ENCODE peak calls at places on chromosomes 6 and 20, in ten cellular contexts. U, X, I, W, R, N, E, S, Y and A are unnamed samples.

GRCh38 chr6:143241110-143241509 is 180.4 kb downstream of the AIG1 start:
- DNase-seq in E (no peak), N (no peak), I (no peak), U (no peak), S (no peak), X (no peak), R (no peak), W (no peak), Y (no peak), A (peak; percentile 75)

GRCh38 chr6:1315201-1315559 is 3.3 kb downstream of the FOXQ1 start:
- DNase-seq in S (no peak), E (no peak), X (no peak), W (no peak), R (no peak), I (no peak), N (no peak), U (no peak), Y (no peak), A (no peak)

GRCh38 chr6:38064431-38064830 is 244.9 kb downstream of the ZFAND3 start:
- DNase-seq in U (no peak), E (no peak), Y (no peak), W (peak; percentile 31), N (no peak), I (no peak), S (no peak), X (no peak), R (no peak), A (no peak)

GRCh38 chr6:100475554-100476325 is 11.0 kb upstream of the SIM1 start:
- DNase-seq in I (no peak), S (peak; percentile 47), R (no peak), X (no peak), W (no peak), U (no peak), E (no peak), N (no peak), Y (no peak), A (peak; percentile 45)

GRCh38 chr6:157552171-157552747 is 171.3 kb downstream of the ZDHHC14 start:
- DNase-seq in E (no peak), X (no peak), S (no peak), R (no peak), W (no peak), I (peak; percentile 83), Y (no peak), N (no peak), U (no peak), A (no peak)

GRCh38 chr6:23446394-23447001 is 679.5 kb upstream of the NRSN1 start:
- DNase-seq in E (peak; percentile 23), X (no peak), N (no peak), S (no peak), W (peak; percentile 55), I (no peak), U (no peak), R (no peak), Y (peak; percentile 82), A (peak; percentile 58)

GRCh38 chr20:49037962-49038387 is 8.1 kb upstream of the CSE1L start:
- DNase-seq in U (no peak), Y (no peak), R (no peak), S (no peak), W (no peak), N (no peak), E (no peak), I (peak; percentile 20), X (no peak), A (no peak)

GRCh38 chr6:31308050-31308844 is 36.4 kb upstream of the HLA-C start:
- DNase-seq in W (no peak), I (peak; percentile 83), N (no peak), R (no peak), U (peak; percentile 90), Y (no peak), X (no peak), E (no peak), S (no peak), A (no peak)

GRCh38 chr20:57582432-57583288 is 21.8 kb downstream of the PCK1 start:
- DNase-seq in I (peak; percentile 72), S (no peak), R (peak; percentile 74), U (peak; percentile 43), E (no peak), N (no peak), X (peak; percentile 60), Y (peak; percentile 94), W (no peak), A (peak; percentile 6)

DNA sequence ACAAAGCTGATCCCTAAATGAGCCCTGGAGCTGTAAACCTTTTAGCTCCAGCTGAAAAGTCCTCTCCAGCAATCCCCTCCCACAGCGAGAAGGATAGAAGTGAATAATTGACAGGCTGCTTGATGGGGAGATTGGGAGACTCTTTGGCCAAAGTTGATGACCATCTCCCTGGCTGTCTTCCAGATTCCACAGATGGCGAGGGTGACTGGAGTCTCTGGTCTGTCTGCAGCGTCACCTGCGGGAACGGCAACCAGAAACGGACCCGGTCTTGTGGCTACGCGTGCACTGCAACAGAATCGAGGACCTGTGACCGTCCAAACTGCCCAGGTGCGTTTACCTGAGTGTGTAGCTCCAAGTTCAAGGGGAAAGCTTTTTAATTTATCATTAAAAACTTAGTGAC is 67.3 kb downstream of the ISM1 start:
- DNase-seq in E (no peak), S (no peak), Y (no peak), R (no peak), N (no peak), W (no peak), U (no peak), I (no peak), X (no peak), A (no peak)
- H3K4me3 ChIP-seq in E (no peak overlapping the region), S (no peak overlapping the region), Y (no peak overlapping the region), R (no peak overlapping the region), N (no peak overlapping the region), W (no peak overlapping the region), U (no peak overlapping the region), I (no peak overlapping the region), X (no peak overlapping the region), A (no peak overlapping the region)

DNA sequence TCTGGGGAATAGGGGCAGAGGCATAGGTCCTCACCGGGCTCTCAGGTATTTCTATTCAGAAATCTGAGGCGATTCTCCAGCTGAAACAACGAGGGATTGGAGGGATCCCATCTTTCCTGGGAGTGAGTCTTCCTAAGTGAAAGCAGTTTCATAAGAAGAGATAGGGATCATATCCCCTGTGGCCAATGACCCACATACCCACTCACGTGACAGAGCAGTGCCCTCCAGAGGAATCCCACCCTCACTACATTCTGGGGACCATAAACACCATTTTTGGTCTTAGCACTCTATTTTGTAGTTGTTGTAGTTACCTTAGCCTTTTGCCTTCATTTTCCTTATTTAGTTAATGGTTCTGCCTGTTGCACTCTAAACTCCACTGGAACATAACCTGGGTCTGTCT is 121.1 kb downstream of the GPR63 start:
- DNase-seq in S (no peak), U (no peak), X (no peak), Y (no peak), W (no peak), I (peak; percentile 71), N (no peak), R (no peak), E (no peak), A (no peak)
- TF ChIP-seq CTCF in S (no peak), U (no peak), X (no peak), Y (no peak), W (no peak), I (peak; percentile 73), N (no peak), R (no peak), E (no peak), A (no peak)

DNA sequence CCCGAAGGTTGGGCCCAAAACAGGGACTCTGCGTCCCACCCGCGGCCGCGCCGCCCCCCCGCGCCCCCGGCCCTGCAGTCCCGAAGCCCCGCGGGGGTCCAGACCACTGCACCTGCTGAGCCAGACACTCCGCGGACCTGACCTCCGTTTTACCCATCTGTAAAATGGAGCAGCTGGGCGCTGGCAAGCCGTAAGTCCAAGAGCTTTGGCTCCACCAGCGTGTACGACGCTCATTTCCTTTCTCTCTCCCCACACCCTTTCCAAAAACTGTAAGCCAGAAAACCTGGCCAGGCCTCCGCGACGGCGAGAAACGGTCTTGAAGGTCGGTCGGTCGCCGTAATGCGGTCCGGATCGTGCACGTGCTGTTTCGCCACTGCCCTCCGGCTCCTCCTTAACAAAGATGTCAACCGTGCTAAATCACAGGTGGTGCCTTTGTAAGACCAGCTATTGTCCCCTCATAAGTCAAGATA is 7.8 kb upstream of the NR2E1 start:
- DNase-seq in N (no peak), X (no peak), Y (no peak), I (peak; percentile 74), R (no peak), S (no peak), W (no peak), E (no peak), U (no peak), A (no peak)
- H3K4me3 ChIP-seq in N (peak overlapping the region; percentile 25), X (no peak overlapping the region), Y (no peak overlapping the region), I (peak overlapping the region; percentile 53), R (peak overlapping the region; percentile 2), S (peak overlapping the region; percentile 29), W (no peak overlapping the region), E (no peak overlapping the region), U (no peak overlapping the region), A (no peak overlapping the region)

GRCh38 chr6:162854228-162854627 is 126.5 kb downstream of the PACRG start:
- DNase-seq in X (no peak), Y (no peak), S (no peak), E (no peak), U (no peak), R (no peak), I (no peak), W (no peak), N (no peak), A (no peak)

GRCh38 chr6:162852810-162853577 is 125.2 kb downstream of the PACRG start:
- DNase-seq in W (no peak), N (no peak), I (peak; percentile 55), U (no peak), E (no peak), Y (no peak), R (no peak), S (no peak), X (no peak), A (no peak)

GRCh38 chr6:162857321-162857720 is 129.5 kb downstream of the PACRG start:
- DNase-seq in E (no peak), S (no peak), I (no peak), U (no peak), X (no peak), N (no peak), R (no peak), Y (no peak), W (no peak), A (no peak)

GRCh38 chr6:162854734-162855191 is 127.0 kb downstream of the PACRG start:
- DNase-seq in N (no peak), X (no peak), E (no peak), S (no peak), R (no peak), Y (no peak), I (peak; percentile 61), U (no peak), W (no peak), A (no peak)

DNA sequence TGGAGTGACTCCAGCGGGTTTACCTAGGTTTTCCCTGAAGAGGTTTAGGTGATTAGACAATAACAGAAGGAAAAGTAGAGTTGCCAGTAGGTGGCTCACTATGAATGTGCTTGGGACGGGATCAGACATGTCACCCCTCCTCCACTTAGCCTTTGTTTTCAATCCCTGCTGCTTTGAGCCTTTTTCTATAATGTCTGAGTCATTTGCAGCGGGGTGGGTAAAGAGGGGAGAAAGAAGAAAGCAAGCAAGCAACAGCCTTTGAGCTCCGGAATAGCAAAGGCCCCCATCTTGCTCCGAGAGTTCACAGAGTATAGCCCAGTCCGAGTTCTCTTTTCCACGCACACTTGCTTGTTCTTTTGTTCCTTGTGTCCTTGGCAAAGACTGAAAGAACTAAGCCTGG is 129.1 kb downstream of the PACRG start:
- DNase-seq in X (no peak), S (no peak), N (no peak), W (peak; percentile 82), U (peak; percentile 61), R (no peak), I (peak; percentile 81), E (peak; percentile 26), Y (peak; percentile 89), A (peak; percentile 92)
- TF ChIP-seq CTCF in X (peak; percentile 35), S (peak; percentile 11), N (peak; percentile 37), W (peak; percentile 86), U (peak; percentile 64), R (peak; percentile 17), I (peak; percentile 77), E (peak; percentile 71), Y (peak; percentile 81), A (peak; percentile 82)